ENCODE peak calls at places on chromosome 19, in six cellular contexts. B is esophagus squamous epithelium, C is AG09319, Y is fibroblast of the aortic adventitia, L is fibroblast of pulmonary artery, U is psoas muscle. I is an unnamed sample.

GRCh38 chr19:1851581-1852293 is 3.5 kb upstream of the REXO1 start:
- DNase-seq in U (no peak), B (no peak), Y (no peak), C (no peak), L (no peak), I (no peak)

GRCh38 chr19:2375341-2376121 is 15.5 kb downstream of the TMPRSS9 start:
- DNase-seq in B (no peak), Y (no peak), U (no peak), C (no peak), L (no peak), I (no peak)

GRCh38 chr19:15323496-15324235 is 8.7 kb downstream of the BRD4 start:
- DNase-seq in Y (peak), C (no peak), B (no peak), U (peak), L (peak), I (no peak)

GRCh38 chr19:52734340-52734892 is 428 bp downstream of the ZNF611 start:
- DNase-seq in B (no peak), U (peak), L (peak), C (no peak), Y (peak), I (no peak)

GRCh38 chr19:51735759-51736449 is 12.1 kb upstream of the HAS1 start:
- DNase-seq in U (peak), C (no peak), L (peak), B (no peak), Y (peak), I (no peak)

GRCh38 chr19:47512183-47512947 is 2.5 kb downstream of the NAPA start:
- DNase-seq in C (peak), Y (peak), L (peak), U (peak), B (no peak), I (no peak)

GRCh38 chr19:49119411-49120324 is at the start of gene PPFIA3:
- DNase-seq in L (peak), Y (peak), C (no peak), B (no peak), U (peak), I (no peak)

GRCh38 chr19:49801966-49802661 is 11.0 kb downstream of the FUZ start:
- DNase-seq in C (peak), B (no peak), Y (peak), U (peak), L (peak), I (peak)

GRCh38 chr19:6073858-6074708 is 36.2 kb downstream of the RFX2 start:
- DNase-seq in U (no peak), L (no peak), Y (no peak), C (no peak), B (no peak), I (no peak)

GRCh38 chr19:10752237-10752912 is 34.5 kb downstream of the DNM2 start:
- DNase-seq in Y (no peak), B (no peak), C (no peak), U (no peak), L (no peak), I (no peak)

GRCh38 chr19:46478356-46478986 is 7.1 kb upstream of the PNMA8A start:
- DNase-seq in B (no peak), Y (peak), L (peak), U (no peak), C (no peak), I (no peak)

GRCh38 chr19:10501971-10502523 is 1.1 kb downstream of the KEAP1 start:
- DNase-seq in B (no peak), C (no peak), L (peak), Y (peak), U (peak), I (peak)

GRCh38 chr19:5329141-5329540 is 11.5 kb downstream of the PTPRS start:
- DNase-seq in B (no peak), Y (no peak), U (no peak), L (no peak), C (no peak), I (no peak)

GRCh38 chr19:30666301-30666803 is 294.2 kb downstream of the ZNF536 start:
- DNase-seq in C (no peak), U (peak), Y (peak), L (peak), B (no peak), I (no peak)

GRCh38 chr19:8585894-8586750 is 8.9 kb upstream of the MYO1F start:
- DNase-seq in Y (no peak), L (peak), U (no peak), C (no peak), B (no peak), I (peak)

GRCh38 chr19:6059996-6060599 is 50.2 kb downstream of the RFX2 start:
- DNase-seq in C (no peak), Y (no peak), L (no peak), B (no peak), U (no peak), I (no peak)

GRCh38 chr19:31121501-31121900 is 227.7 kb downstream of the TSHZ3 start:
- DNase-seq in L (no peak), Y (no peak), C (no peak), B (no peak), U (no peak), I (no peak)

GRCh38 chr19:46124638-46125115 is at the start of gene IGFL3:
- DNase-seq in Y (no peak), B (no peak), U (no peak), L (no peak), C (no peak), I (no peak)

GRCh38 chr19:29845576-29846176 is 33.9 kb downstream of the CCNE1 start:
- DNase-seq in U (peak), B (no peak), Y (peak), L (peak), C (no peak), I (no peak)

GRCh38 chr19:756232-756631 is 5.3 kb downstream of the MISP start:
- DNase-seq in B (no peak), Y (no peak), C (no peak), L (peak), U (no peak), I (no peak)

GRCh38 chr19:6613711-6614110 is 22.8 kb upstream of the CD70 start:
- DNase-seq in C (peak), B (no peak), U (no peak), Y (peak), L (peak), I (no peak)

GRCh38 chr19:54893406-54893805 is 12.5 kb upstream of the NCR1 start:
- DNase-seq in B (no peak), L (no peak), C (no peak), U (no peak), Y (no peak), I (no peak)

GRCh38 chr19:49856574-49857021 is 5.6 kb downstream of the PTOV1 start:
- DNase-seq in U (peak), C (no peak), B (no peak), L (no peak), Y (no peak), I (no peak)

GRCh38 chr19:17778621-17779280 is 16.2 kb upstream of the B3GNT3 start:
- DNase-seq in U (no peak), C (no peak), B (no peak), Y (no peak), L (no peak), I (no peak)

GRCh38 chr19:19067276-19068072 is 3.7 kb downstream of the SLC25A42 start:
- DNase-seq in Y (peak), B (no peak), C (no peak), L (peak), U (peak), I (no peak)

GRCh38 chr19:54209058-54209747 is 8.5 kb downstream of the RPS9 start:
- DNase-seq in L (no peak), B (no peak), U (no peak), C (no peak), Y (no peak), I (no peak)

GRCh38 chr19:27774827-27775226 is 1438.1 kb downstream of the UQCRFS1 start:
- DNase-seq in C (no peak), L (no peak), U (no peak), Y (no peak), B (no peak), I (no peak)

GRCh38 chr19:38162094-38162493 is 61.9 kb downstream of the DPF1 start:
- DNase-seq in L (no peak), U (no peak), C (no peak), Y (no peak), B (no peak), I (no peak)

GRCh38 chr19:49120325-49120683 is 960 bp downstream of the PPFIA3 start:
- DNase-seq in C (no peak), U (no peak), L (no peak), B (no peak), Y (no peak), I (no peak)

GRCh38 chr19:28019901-28020300 is 1193.0 kb downstream of the UQCRFS1 start:
- DNase-seq in L (no peak), U (no peak), C (no peak), B (no peak), Y (no peak), I (no peak)

GRCh38 chr19:10543420-10544241 is at the start of gene ATG4D:
- DNase-seq in L (peak), U (peak), B (no peak), Y (peak), C (no peak), I (peak)

DNA sequence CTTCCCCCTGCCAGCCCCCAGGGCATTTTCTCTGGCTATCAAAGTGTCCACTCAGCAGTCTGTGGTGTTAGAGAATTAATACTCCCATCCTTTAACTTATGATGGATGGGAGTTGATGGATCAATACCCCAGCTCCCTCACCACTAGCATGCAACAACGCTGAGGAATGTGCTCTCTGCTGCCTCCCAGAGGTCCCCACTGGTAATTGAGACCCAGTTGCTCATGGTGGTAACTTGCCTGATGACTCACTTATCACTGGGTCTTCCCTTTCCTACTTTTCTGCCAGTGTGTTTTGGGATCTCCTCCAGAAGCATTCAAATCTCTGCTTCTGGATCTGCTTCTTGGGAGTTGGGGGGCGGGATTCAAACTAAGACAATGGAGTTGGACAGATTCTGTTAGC is 20.3 kb upstream of the CACNA1A start:
- DNase-seq in Y (peak), U (no peak), C (no peak), B (no peak), L (peak), I (no peak)
- TF ChIP-seq CTCF in Y (peak), U (no peak), C (peak), B (no peak), L (peak), I (no peak)

DNA sequence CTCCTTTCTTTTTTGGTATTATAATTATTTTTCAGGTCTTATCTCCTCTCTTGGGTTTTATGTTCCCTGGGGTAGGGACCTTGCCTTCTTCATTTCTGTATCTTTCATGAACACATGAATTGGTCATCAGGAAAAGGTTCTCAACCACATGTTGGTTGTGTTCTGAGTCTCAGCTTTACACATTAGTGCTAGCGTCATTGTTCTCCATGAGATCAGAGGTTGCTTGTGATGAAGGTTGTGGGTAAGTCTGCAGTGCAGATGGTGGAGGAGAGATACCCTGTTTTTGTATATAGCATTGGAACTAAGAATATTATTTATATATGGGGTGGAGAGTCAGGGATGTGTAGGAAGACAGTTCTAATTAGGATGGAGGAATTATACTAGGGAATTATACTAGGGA is 24.5 kb upstream of the CEACAM8 start:
- DNase-seq in L (no peak), B (no peak), C (no peak), U (no peak), Y (no peak), I (no peak)
- TF ChIP-seq CTCF in L (no peak), B (no peak), C (no peak), U (no peak), Y (no peak), I (no peak)

GRCh38 chr19:44696939-44697669 is 1.8 kb upstream of the CEACAM16 start:
- DNase-seq in L (no peak), B (no peak), Y (no peak), C (no peak), U (no peak), I (no peak)

GRCh38 chr19:44690131-44690440 is 8.9 kb upstream of the CEACAM16 start:
- DNase-seq in C (no peak), U (no peak), Y (no peak), L (no peak), B (no peak), I (no peak)

GRCh38 chr19:44692379-44692721 is 6.6 kb upstream of the CEACAM16 start:
- DNase-seq in Y (no peak), B (no peak), C (no peak), U (no peak), L (no peak), I (no peak)

GRCh38 chr19:44697670-44698034 is 1.3 kb upstream of the CEACAM16 start:
- DNase-seq in U (no peak), B (no peak), C (no peak), Y (no peak), L (no peak), I (no peak)

DNA sequence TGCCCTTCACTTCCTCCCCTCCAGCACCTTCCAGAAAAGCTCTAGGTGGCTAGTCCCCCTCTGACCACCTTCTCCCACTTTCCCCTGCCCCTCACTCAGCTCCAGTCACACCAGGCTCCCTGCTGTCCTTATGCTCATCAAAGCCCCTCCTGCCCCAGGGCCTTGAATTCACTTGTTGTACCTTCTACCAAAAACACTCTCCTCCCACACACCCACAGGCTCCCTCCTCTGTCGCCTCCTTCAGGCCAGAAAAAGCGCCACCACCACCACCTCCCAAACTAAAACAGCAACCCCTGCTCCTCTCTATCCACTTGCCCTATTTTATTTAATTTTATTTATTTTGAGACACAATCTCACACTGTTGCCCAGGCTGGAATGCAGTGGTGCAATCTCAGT is 4.8 kb upstream of the CEACAM16 start:
- DNase-seq in Y (no peak), C (no peak), B (no peak), L (no peak), U (no peak), I (no peak)
- TF ChIP-seq CTCF in Y (peak), C (peak), B (peak), L (peak), U (no peak), I (no peak)

DNA sequence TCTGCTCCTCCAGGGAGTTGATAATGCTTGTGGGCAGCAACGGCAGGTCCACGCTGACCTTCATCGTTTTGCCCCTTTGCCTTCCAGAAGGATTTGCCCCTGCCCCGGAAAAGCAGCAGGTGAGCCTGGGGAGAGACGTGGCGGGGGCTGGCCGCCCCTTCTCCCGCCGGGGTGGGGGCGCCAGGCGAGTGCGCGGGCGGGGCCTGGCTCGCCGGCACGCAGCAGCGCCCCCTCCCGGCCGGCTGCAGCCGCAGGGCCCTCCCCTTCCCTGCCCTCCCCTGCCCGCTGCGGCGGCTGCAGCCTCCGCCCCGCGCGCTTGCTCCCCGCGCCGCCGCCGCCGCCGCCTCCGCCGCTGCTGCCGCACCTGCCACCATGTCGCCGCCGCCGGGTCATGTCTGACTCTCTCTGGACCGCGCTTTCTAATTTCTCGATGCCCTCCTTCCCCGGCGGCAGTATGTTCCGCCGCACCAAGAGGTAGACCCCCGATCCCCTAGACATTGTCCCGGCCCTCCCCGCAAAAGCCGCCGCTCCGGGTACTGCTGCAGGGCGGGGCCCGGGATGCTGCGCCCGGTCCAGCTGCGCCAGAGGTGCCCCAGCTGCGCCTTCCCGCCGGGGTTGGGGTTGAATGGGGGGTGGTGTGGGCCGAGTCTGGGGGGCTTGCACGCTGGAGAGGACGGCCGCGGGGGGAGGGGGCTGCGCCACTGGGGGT is at the start of gene MAST1:
- DNase-seq in U (peak), Y (no peak), L (no peak), C (no peak), B (no peak), I (no peak)
- TF ChIP-seq CTCF in U (peak), Y (peak), L (no peak), C (peak), B (peak), I (peak)

I was measured in omental fat pad.